ENCODE peak calls at places on chromosomes 5 and 9, in ten cellular contexts. E is mesendoderm, T is PC-9, N is GM23248, H is tibial artery, D is tibial nerve, R is K562, I is heart left ventricle, J is ascending aorta, Q is upper lobe of left lung. U is an unnamed sample.

GRCh38 chr5:82074968-82075367 is 103.1 kb downstream of the ATG10 start:
- DNase-seq in E (peak; percentile 7), T (no peak), N (no peak), H (no peak), D (no peak), R (no peak), I (no peak), J (no peak), Q (no peak), U (no peak)

GRCh38 chr5:111813520-111813919 is 56.5 kb upstream of the NREP start:
- DNase-seq in E (no peak), T (no peak), N (no peak), H (no peak), D (no peak), R (no peak), I (no peak), J (no peak), Q (no peak), U (no peak)

GRCh38 chr5:132674671-132675506 is 1.1 kb downstream of the IL4 start:
- DNase-seq in E (no peak), T (peak; percentile 42), N (peak; percentile 99), H (peak; percentile 68), D (no peak), R (no peak), I (no peak), J (no peak), Q (peak; percentile 43), U (no peak)

GRCh38 chr5:159515197-159515596 is 184.9 kb upstream of the IL12B start:
- DNase-seq in E (no peak), T (no peak), N (no peak), H (no peak), D (no peak), R (no peak), I (no peak), J (no peak), Q (no peak), U (no peak)

GRCh38 chr5:178625679-178626483 is 969 bp downstream of the CLK4 start:
- DNase-seq in E (no peak), T (no peak), N (peak; percentile 68), H (no peak), D (peak; percentile 39), R (peak; percentile 37), I (no peak), J (no peak), Q (no peak), U (no peak)

GRCh38 chr9:129709471-129710460 is 43.1 kb downstream of the PTGES start:
- DNase-seq in E (no peak), T (no peak), N (peak; percentile 56), H (no peak), D (no peak), R (no peak), I (no peak), J (no peak), Q (no peak), U (no peak)

GRCh38 chr5:146005723-146006122 is 69.3 kb downstream of the SH3RF2 start:
- DNase-seq in E (no peak), T (no peak), N (peak; percentile 7), H (no peak), D (no peak), R (no peak), I (no peak), J (no peak), Q (no peak), U (no peak)

GRCh38 chr5:111463304-111463703 is 49.0 kb downstream of the STARD4 start:
- DNase-seq in E (peak; percentile 8), T (no peak), N (no peak), H (no peak), D (no peak), R (no peak), I (no peak), J (no peak), Q (no peak), U (no peak)

GRCh38 chr5:147522435-147522834 is 12.6 kb upstream of the DPYSL3 start:
- DNase-seq in E (peak; percentile 68), T (no peak), N (peak; percentile 75), H (no peak), D (no peak), R (no peak), I (no peak), J (no peak), Q (no peak), U (no peak)

GRCh38 chr5:160271396-160271795 is 41.0 kb downstream of the CCNJL start:
- DNase-seq in E (peak; percentile 86), T (no peak), N (no peak), H (no peak), D (no peak), R (no peak), I (no peak), J (no peak), Q (peak; percentile 74), U (no peak)

GRCh38 chr5:176624142-176624541 is 6.2 kb downstream of the SNCB start:
- DNase-seq in E (no peak), T (no peak), N (no peak), H (no peak), D (no peak), R (no peak), I (no peak), J (no peak), Q (no peak), U (no peak)

GRCh38 chr9:31854187-31854586 is 530.3 kb upstream of the ACO1 start:
- DNase-seq in E (no peak), T (no peak), N (no peak), H (no peak), D (no peak), R (no peak), I (no peak), J (no peak), Q (no peak), U (no peak)

GRCh38 chr9:121945849-121946248 is 147.3 kb downstream of the TTLL11 start:
- DNase-seq in E (no peak), T (peak; percentile 20), N (peak; percentile 82), H (no peak), D (no peak), R (no peak), I (no peak), J (no peak), Q (no peak), U (no peak)

GRCh38 chr5:102893942-102894341 is 138.8 kb downstream of the PAM start:
- DNase-seq in E (peak; percentile 46), T (no peak), N (no peak), H (no peak), D (no peak), R (no peak), I (no peak), J (no peak), Q (no peak), U (no peak)

GRCh38 chr5:120382813-120383212 is 81.3 kb upstream of the PRR16 start:
- DNase-seq in E (no peak), T (no peak), N (peak; percentile 4), H (no peak), D (no peak), R (no peak), I (no peak), J (no peak), Q (no peak), U (no peak)

GRCh38 chr5:6377582-6378127 is 692 bp downstream of the MED10 start:
- DNase-seq in E (no peak), T (no peak), N (peak; percentile 34), H (no peak), D (no peak), R (no peak), I (no peak), J (no peak), Q (no peak), U (no peak)

GRCh38 chr5:81808106-81808505 is 57.2 kb upstream of the SSBP2 start:
- DNase-seq in E (no peak), T (no peak), N (no peak), H (no peak), D (no peak), R (no peak), I (no peak), J (no peak), Q (no peak), U (no peak)

GRCh38 chr5:51378415-51378777 is 4.9 kb upstream of the ISL1 start:
- DNase-seq in E (peak; percentile 76), T (no peak), N (no peak), H (no peak), D (no peak), R (no peak), I (no peak), J (no peak), Q (no peak), U (no peak)
- H3K36me3 ChIP-seq in E (no peaks in the 10 kb centered on the region), T (no peaks in the 10 kb centered on the region), N (no peaks in the 10 kb centered on the region), H (no peaks in the 10 kb centered on the region), D (no peaks in the 10 kb centered on the region), R (no peaks in the 10 kb centered on the region), I (no peaks in the 10 kb centered on the region), J (no peaks in the 10 kb centered on the region), Q (no peaks in the 10 kb centered on the region), U (no peaks in the 10 kb centered on the region)

GRCh38 chr9:136761545-136761981 is 2.8 kb downstream of the LCN15 start:
- DNase-seq in E (no peak), T (no peak), N (no peak), H (no peak), D (no peak), R (no peak), I (peak; percentile 53), J (no peak), Q (no peak), U (no peak)

GRCh38 chr9:136757751-136758140 is 297 bp downstream of the LCN8 start:
- DNase-seq in E (no peak), T (no peak), N (no peak), H (no peak), D (no peak), R (no peak), I (peak; percentile 58), J (no peak), Q (no peak), U (no peak)

GRCh38 chr9:136760424-136760823 is 2.4 kb upstream of the LCN8 start:
- DNase-seq in E (no peak), T (no peak), N (no peak), H (no peak), D (no peak), R (no peak), I (peak; percentile 59), J (no peak), Q (no peak), U (no peak)

GRCh38 chr9:136759001-136759400 is 958 bp upstream of the LCN8 start:
- DNase-seq in E (no peak), T (no peak), N (no peak), H (no peak), D (no peak), R (no peak), I (no peak), J (no peak), Q (no peak), U (no peak)

GRCh38 chr9:136759436-136760325 is 1.6 kb upstream of the LCN8 start:
- DNase-seq in E (no peak), T (no peak), N (no peak), H (no peak), D (no peak), R (no peak), I (peak; percentile 61), J (no peak), Q (no peak), U (no peak)
- H3K4me1 ChIP-seq in E (no peaks in the 10 kb centered on the region), T (no peaks in the 10 kb centered on the region), N (no peaks in the 10 kb centered on the region), H (no peaks in the 10 kb centered on the region), D (peaks cover 10% of the 10 kb centered on the region), R (peaks cover 79% of the 10 kb centered on the region), I (no peaks in the 10 kb centered on the region), J (no peaks in the 10 kb centered on the region), Q (peaks cover 4% of the 10 kb centered on the region), U (no peaks in the 10 kb centered on the region)

GRCh38 chr5:89024082-89024481 is 141.1 kb upstream of the MEF2C start:
- DNase-seq in E (no peak), T (no peak), N (no peak), H (no peak), D (no peak), R (no peak), I (no peak), J (no peak), Q (no peak), U (no peak)
- H3K36me3 ChIP-seq in E (no peaks in the 10 kb centered on the region), T (no peaks in the 10 kb centered on the region), N (no peaks in the 10 kb centered on the region), H (no peaks in the 10 kb centered on the region), D (no peaks in the 10 kb centered on the region), R (no peaks in the 10 kb centered on the region), I (no peaks in the 10 kb centered on the region), J (no peaks in the 10 kb centered on the region), Q (no peaks in the 10 kb centered on the region), U (no peaks in the 10 kb centered on the region)

GRCh38 chr5:150639751-150640150 is 709 bp upstream of the SYNPO start:
- DNase-seq in E (no peak), T (no peak), N (no peak), H (no peak), D (no peak), R (no peak), I (peak; percentile 20), J (no peak), Q (no peak), U (peak; percentile 85)
- H3K4me1 ChIP-seq in E (peaks cover 14% of the 10 kb centered on the region), T (peaks cover 85% of the 10 kb centered on the region), N (peaks cover 76% of the 10 kb centered on the region), H (peaks cover 100% of the 10 kb centered on the region), D (peaks cover 79% of the 10 kb centered on the region), R (peaks cover 11% of the 10 kb centered on the region), I (peaks cover 75% of the 10 kb centered on the region), J (peaks cover 88% of the 10 kb centered on the region), Q (peaks cover 87% of the 10 kb centered on the region), U (peaks cover 83% of the 10 kb centered on the region)